ENCODE peak calls at places on chromosome 21, in nine cellular contexts. R is CD8-positive, alpha-beta memory T cell; O is H9; V is sigmoid colon; A is PC-3; U is lower lobe of right lung; P is A549; F is tibial artery; G is naive thymus-derived CD4-positive, alpha-beta T cell. T is an unnamed sample. For H3K4me1 and H3K9me3, the result is how much of the 10 kb centered on the place peaks cover.

GRCh38 chr21:42287193-42288083 is 27.8 kb downstream of the TFF3 start:
- DNase-seq in R (no peak), O (no peak), V (no peak), A (no peak), U (no peak), P (no peak), F (no peak), G (no peak), T (peak)

GRCh38 chr21:42063206-42063577 is 7.9 kb upstream of the UMODL1 start:
- DNase-seq in R (no peak), O (no peak), V (no peak), A (no peak), U (peak), P (no peak), F (no peak), G (no peak), T (no peak)

GRCh38 chr21:31204801-31205200 is 139.3 kb downstream of the TIAM1 start:
- DNase-seq in R (no peak), O (no peak), V (no peak), A (no peak), U (no peak), P (no peak), F (no peak), G (no peak), T (no peak)

GRCh38 chr21:42526379-42526727 is 12.7 kb downstream of the SLC37A1 start:
- DNase-seq in R (no peak), O (no peak), V (peak), A (no peak), U (no peak), P (no peak), F (no peak), G (no peak), T (no peak)

GRCh38 chr21:42219606-42220137 is 732 bp downstream of the ABCG1 start:
- DNase-seq in R (no peak), O (peak), V (peak), A (no peak), U (peak), P (no peak), F (no peak), G (peak), T (no peak)

GRCh38 chr21:35529141-35529863 is 480.2 kb upstream of the RUNX1 start:
- DNase-seq in R (peak), O (no peak), V (no peak), A (no peak), U (no peak), P (no peak), F (no peak), G (no peak), T (peak)

GRCh38 chr21:42942244-42942643 is 16.8 kb upstream of the ERVH48-1 start:
- DNase-seq in R (no peak), O (no peak), V (peak), A (peak), U (no peak), P (no peak), F (no peak), G (no peak), T (no peak)

GRCh38 chr21:17003221-17003620 is 509.6 kb upstream of the CXADR start:
- DNase-seq in R (no peak), O (no peak), V (no peak), A (no peak), U (no peak), P (peak), F (no peak), G (no peak), T (no peak)

GRCh38 chr21:42525676-42526378 is 12.2 kb downstream of the SLC37A1 start:
- DNase-seq in R (no peak), O (no peak), V (peak), A (no peak), U (no peak), P (no peak), F (no peak), G (no peak), T (no peak)

GRCh38 chr21:26686278-26686677 is 113.2 kb upstream of the CYYR1 start:
- DNase-seq in R (no peak), O (peak), V (no peak), A (peak), U (no peak), P (peak), F (no peak), G (no peak), T (no peak)

GRCh38 chr21:16343776-16344175 is 614.0 kb downstream of the USP25 start:
- DNase-seq in R (no peak), O (no peak), V (no peak), A (no peak), U (no peak), P (no peak), F (no peak), G (no peak), T (no peak)

GRCh38 chr21:35565204-35565611 is 495.1 kb downstream of the SETD4 start:
- DNase-seq in R (no peak), O (no peak), V (no peak), A (peak), U (no peak), P (no peak), F (peak), G (no peak), T (peak)

GRCh38 chr21:21751286-21751685 is 753.1 kb downstream of the NCAM2 start:
- DNase-seq in R (no peak), O (no peak), V (no peak), A (no peak), U (no peak), P (no peak), F (no peak), G (no peak), T (peak)

GRCh38 chr21:34670962-34671348 is 2.2 kb downstream of the CLIC6 start:
- DNase-seq in R (no peak), O (no peak), V (no peak), A (no peak), U (no peak), P (no peak), F (no peak), G (no peak), T (peak)

GRCh38 chr21:32415451-32415850 is 2.9 kb downstream of the EVA1C start:
- DNase-seq in R (no peak), O (no peak), V (no peak), A (no peak), U (no peak), P (no peak), F (no peak), G (no peak), T (no peak)

GRCh38 chr21:37208741-37209225 is 58.4 kb downstream of the VPS26C start:
- DNase-seq in R (no peak), O (no peak), V (no peak), A (no peak), U (no peak), P (no peak), F (no peak), G (no peak), T (no peak)

GRCh38 chr21:37206531-37206930 is 60.6 kb downstream of the VPS26C start:
- DNase-seq in R (no peak), O (no peak), V (no peak), A (no peak), U (no peak), P (no peak), F (no peak), G (no peak), T (no peak)

GRCh38 chr21:37210017-37210593 is 57.0 kb downstream of the VPS26C start:
- DNase-seq in R (no peak), O (no peak), V (no peak), A (no peak), U (no peak), P (no peak), F (no peak), G (no peak), T (no peak)

GRCh38 chr21:37208056-37208705 is 59.0 kb downstream of the VPS26C start:
- DNase-seq in R (no peak), O (no peak), V (no peak), A (no peak), U (peak), P (no peak), F (peak), G (no peak), T (no peak)

DNA sequence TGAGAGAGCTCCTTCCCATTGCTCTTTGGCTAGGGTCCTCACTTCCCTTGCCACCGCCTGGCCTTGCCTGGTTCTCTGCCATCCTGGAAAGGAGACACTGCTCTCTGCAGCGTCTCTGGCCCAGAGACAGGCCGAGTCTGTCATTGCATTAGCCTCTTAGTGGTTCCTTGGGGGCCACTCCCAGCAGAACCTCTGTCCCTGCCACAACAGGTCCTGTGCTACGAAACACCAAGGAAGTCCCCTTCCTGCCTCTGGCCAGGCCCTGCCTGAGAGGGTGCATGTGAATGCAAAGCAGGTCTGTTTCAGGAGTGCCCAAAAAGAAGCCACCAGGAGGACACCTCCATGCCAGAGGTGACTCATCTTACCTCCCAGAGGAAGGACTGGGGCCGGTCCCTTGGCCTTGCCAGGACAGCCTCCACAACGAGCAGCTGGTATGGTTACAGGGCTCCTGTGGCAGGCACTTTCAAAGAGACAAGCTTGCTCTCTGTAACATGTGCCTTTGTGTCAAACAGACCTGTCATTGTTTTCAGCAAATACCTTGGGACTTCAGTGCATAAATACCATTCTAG is 59.6 kb downstream of the VPS26C start:
- DNase-seq in R (no peak), O (no peak), V (no peak), A (peak), U (no peak), P (no peak), F (no peak), G (no peak), T (peak)
- H3K4me1 ChIP-seq in R (under half), O (under half), V (under half), A (under half), U (under half), P (under half), F (under half), G (under half), T (under half)

GRCh38 chr21:28339403-28339802 is 653.3 kb downstream of the LTN1 start:
- DNase-seq in R (no peak), O (no peak), V (no peak), A (no peak), U (no peak), P (no peak), F (no peak), G (no peak), T (no peak)
- H3K9me3 ChIP-seq in R (under half), O (under half), V (under half), A (under half), U (under half), P (under half), F (under half), G (under half), T (under half)

GRCh38 chr21:10539956-10540355 is 18.6 kb downstream of the TPTE start:
- DNase-seq in R (no peak), O (no peak), V (no peak), A (no peak), U (no peak), P (no peak), F (no peak), G (no peak), T (no peak)
- H3K27ac ChIP-seq in R (no peak), O (no peak), V (no peak), A (no peak), U (no peak), P (no peak), F (no peak), G (no peak), T (no peak)

GRCh38 chr21:15000076-15000475 is 64.7 kb downstream of the NRIP1 start:
- DNase-seq in R (no peak), O (no peak), V (no peak), A (peak), U (no peak), P (no peak), F (no peak), G (no peak), T (no peak)

GRCh38 chr21:15001113-15001512 is 63.7 kb downstream of the NRIP1 start:
- DNase-seq in R (no peak), O (no peak), V (no peak), A (no peak), U (no peak), P (no peak), F (no peak), G (no peak), T (no peak)

GRCh38 chr21:15004721-15005370 is 60.0 kb downstream of the NRIP1 start:
- DNase-seq in R (no peak), O (no peak), V (no peak), A (no peak), U (no peak), P (no peak), F (no peak), G (no peak), T (no peak)

GRCh38 chr21:15003463-15004135 is 61.2 kb downstream of the NRIP1 start:
- DNase-seq in R (no peak), O (no peak), V (no peak), A (no peak), U (no peak), P (no peak), F (no peak), G (no peak), T (no peak)

GRCh38 chr21:15001773-15002647 is 62.8 kb downstream of the NRIP1 start:
- DNase-seq in R (no peak), O (no peak), V (no peak), A (no peak), U (no peak), P (no peak), F (no peak), G (no peak), T (no peak)
- H3K4me1 ChIP-seq in R (under half), O (under half), V (under half), A (under half), U (under half), P (half or more), F (under half), G (under half), T (under half)

GRCh38 chr21:25054689-25055088 is 552.6 kb downstream of the MRPL39 start:
- DNase-seq in R (no peak), O (no peak), V (no peak), A (no peak), U (no peak), P (no peak), F (no peak), G (no peak), T (no peak)
- H3K9me3 ChIP-seq in R (under half), O (under half), V (under half), A (under half), U (under half), P (under half), F (under half), G (under half), T (under half)

DNA sequence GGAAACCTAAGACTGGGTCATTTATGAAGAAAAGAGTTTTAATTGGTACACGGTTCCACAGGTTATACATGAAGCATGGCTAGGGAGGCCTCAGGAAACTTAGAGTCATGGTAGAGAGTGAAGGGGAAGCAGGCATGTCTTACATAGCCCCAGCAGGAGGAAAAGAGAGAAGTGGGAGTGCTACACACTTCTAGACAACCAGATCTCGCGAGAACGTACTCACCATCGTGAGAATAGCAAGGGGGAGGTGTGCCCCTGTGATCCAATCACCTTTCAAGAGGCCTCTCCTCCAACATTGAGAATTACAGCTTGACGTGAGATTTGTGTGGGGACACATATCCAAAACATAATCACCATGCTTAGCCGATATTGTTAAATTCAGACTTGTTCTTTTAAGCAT is 62.8 kb downstream of the DYRK1A start:
- DNase-seq in R (no peak), O (no peak), V (no peak), A (no peak), U (no peak), P (no peak), F (no peak), G (no peak), T (no peak)
- H3K27ac ChIP-seq in R (no peak), O (no peak), V (no peak), A (no peak), U (no peak), P (no peak), F (no peak), G (no peak), T (no peak)

DNA sequence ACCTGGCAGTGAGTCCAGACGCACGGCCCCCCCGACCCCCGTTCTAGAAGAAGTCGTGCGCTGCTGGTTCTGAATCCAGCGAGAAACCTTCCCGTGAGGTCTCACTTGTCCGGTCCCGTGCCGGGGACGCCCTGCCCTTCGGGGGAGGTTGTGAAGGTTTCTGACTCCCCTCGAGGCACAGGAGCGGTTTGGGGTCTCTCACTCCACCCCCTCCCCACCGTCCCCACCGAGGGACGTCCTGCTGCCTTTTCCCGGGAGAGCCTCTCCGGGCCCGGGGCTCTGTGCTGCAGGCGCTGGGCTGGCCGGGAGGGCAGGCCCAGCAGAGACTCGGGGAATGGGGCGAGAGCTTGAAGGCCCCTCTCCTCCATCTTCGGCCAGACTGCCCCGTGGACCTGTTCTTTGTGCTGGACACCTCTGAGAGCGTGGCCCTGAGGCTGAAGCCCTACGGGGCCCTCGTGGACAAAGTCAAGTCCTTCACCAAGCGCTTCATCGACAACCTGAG is 737 bp downstream of the COL6A1 start:
- DNase-seq in R (no peak), O (no peak), V (peak), A (peak), U (peak), P (no peak), F (peak), G (no peak), T (no peak)
- H3K4me1 ChIP-seq in R (under half), O (under half), V (half or more), A (under half), U (under half), P (under half), F (half or more), G (under half), T (under half)

GRCh38 chr21:9772348-9772672 is 749.1 kb upstream of the TPTE start:
- DNase-seq in R (no peak), O (no peak), V (no peak), A (no peak), U (no peak), P (no peak), F (no peak), G (no peak), T (no peak)
- H3K9me3 ChIP-seq in R (under half), O (half or more), V (under half), A (half or more), U (under half), P (under half), F (under half), G (under half), T (under half)

GRCh38 chr21:20388400-20388799 is 609.8 kb upstream of the NCAM2 start:
- DNase-seq in R (no peak), O (peak), V (no peak), A (no peak), U (no peak), P (no peak), F (no peak), G (no peak), T (no peak)
- H3K27ac ChIP-seq in R (no peak), O (no peak), V (no peak), A (no peak), U (no peak), P (no peak), F (no peak), G (no peak), T (no peak)

DNA sequence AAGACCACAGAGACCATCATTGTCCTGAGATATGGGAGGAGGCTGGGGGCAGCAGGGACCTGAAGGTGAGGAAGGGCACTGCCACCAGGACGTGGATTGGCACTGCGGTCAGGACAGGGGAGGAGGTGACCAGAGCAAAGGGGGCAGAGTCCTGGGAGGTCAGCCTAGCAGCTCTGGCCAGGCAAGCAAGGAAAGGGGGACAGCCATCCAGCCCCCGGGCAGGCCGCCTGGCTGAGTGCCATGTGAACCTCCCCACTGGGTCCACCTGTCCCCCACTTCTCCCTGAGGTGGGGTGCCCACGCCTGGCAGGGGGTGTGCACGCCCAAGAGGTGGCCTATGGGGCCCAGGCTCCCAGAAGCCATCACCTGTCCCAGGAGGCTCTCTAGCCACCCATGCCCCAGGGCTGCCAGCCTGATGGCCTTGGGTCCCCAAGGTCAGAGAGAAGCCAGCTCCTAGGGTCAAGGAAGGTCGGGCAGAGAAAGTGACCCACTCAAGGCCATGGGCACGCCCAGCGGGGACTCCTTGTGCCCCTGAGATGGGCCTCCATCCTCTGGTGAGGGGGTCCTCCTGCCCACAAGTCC is 17.6 kb upstream of the PTTG1IP start:
- DNase-seq in R (no peak), O (no peak), V (no peak), A (no peak), U (no peak), P (no peak), F (no peak), G (no peak), T (no peak)
- H3K4me1 ChIP-seq in R (under half), O (under half), V (under half), A (under half), U (under half), P (under half), F (under half), G (under half), T (under half)

T was measured in SJSA1.